ENCODE peak calls at places on chromosomes 4 and X, in ten cellular contexts. D is epithelial cell of esophagus, N is astrocyte, Z is T-helper 17 cell, H is heart left ventricle, G is kidney glomerular epithelial cell, R is non-pigmented ciliary epithelial cell, J is IMR-90, C is OCI-LY7, I is T-helper 9 cell. T is an unnamed sample.

GRCh38 chr4:10118355-10119004 is 1.9 kb upstream of the WDR1 start:
- DNase-seq in D (no peak), N (no peak), Z (no peak), H (no peak), G (no peak), R (no peak), J (no peak), C (no peak), I (no peak), T (no peak)

GRCh38 chrX:45306794-45307193 is 106.1 kb upstream of the DIPK2B start:
- DNase-seq in D (no peak), N (no peak), Z (no peak), H (no peak), G (no peak), R (no peak), J (no peak), C (no peak), I (no peak), T (no peak)

GRCh38 chrX:17706676-17707075 is 30.6 kb upstream of the SCML1 start:
- DNase-seq in D (peak; percentile 85), N (peak; percentile 84), Z (no peak), H (no peak), G (peak; percentile 40), R (peak; percentile 52), J (peak; percentile 83), C (no peak), I (no peak), T (no peak)

GRCh38 chr4:2712261-2712842 is 43.8 kb downstream of the TNIP2 start:
- DNase-seq in D (no peak), N (no peak), Z (no peak), H (no peak), G (no peak), R (no peak), J (no peak), C (peak; percentile 44), I (no peak), T (no peak)

GRCh38 chrX:17616936-17617335 is 120.4 kb upstream of the SCML1 start:
- DNase-seq in D (no peak), N (no peak), Z (no peak), H (no peak), G (no peak), R (no peak), J (no peak), C (no peak), I (no peak), T (no peak)

GRCh38 chr4:183541081-183542045 is 36.5 kb downstream of the ING2 start:
- DNase-seq in D (no peak), N (no peak), Z (no peak), H (no peak), G (no peak), R (no peak), J (peak; percentile 49), C (no peak), I (no peak), T (no peak)

GRCh38 chr4:175457956-175458355 is 354.1 kb downstream of the GPM6A start:
- DNase-seq in D (peak; percentile 71), N (no peak), Z (no peak), H (no peak), G (no peak), R (no peak), J (no peak), C (no peak), I (no peak), T (no peak)

GRCh38 chr4:3836041-3836801 is 70.0 kb downstream of the ADRA2C start:
- DNase-seq in D (no peak), N (no peak), Z (no peak), H (peak; percentile 23), G (no peak), R (no peak), J (no peak), C (no peak), I (no peak), T (no peak)

GRCh38 chr4:16029329-16029728 is 54.5 kb downstream of the PROM1 start:
- DNase-seq in D (no peak), N (peak; percentile 78), Z (no peak), H (no peak), G (peak; percentile 36), R (peak; percentile 76), J (peak; percentile 79), C (no peak), I (no peak), T (no peak)